ENCODE peak calls at places on chromosome 7, in seven cellular contexts. K is astrocyte, U is tibial nerve, O is uterus, N is adrenal gland, L is GM06990, I is transverse colon. A is an unnamed sample. For H3K36me3, the result is how much of the 10 kb centered on the place peaks cover.

GRCh38 chr7:917255-918117 is 37.0 kb downstream of the ADAP1 start:
- DNase-seq in O (no peak), U (no peak), N (no peak), K (no peak), L (no peak), I (peak), A (peak)

GRCh38 chr7:105691692-105692564 is 110.6 kb upstream of the EFCAB10 start:
- DNase-seq in O (peak), L (peak), K (peak), I (peak), N (peak), U (peak), A (peak)

GRCh38 chr7:40598915-40599314 is 464.1 kb downstream of the SUGCT start:
- DNase-seq in O (no peak), L (no peak), I (no peak), U (no peak), K (no peak), N (no peak), A (no peak)

GRCh38 chr7:100894860-100895700 is 608 bp downstream of the ACHE start:
- DNase-seq in K (no peak), L (no peak), I (peak), N (peak), O (peak), U (peak), A (peak)

GRCh38 chr7:142357953-142358520 is 100.2 kb upstream of the PRSS58 start:
- DNase-seq in O (no peak), I (peak), L (peak), K (peak), U (no peak), N (no peak), A (no peak)

GRCh38 chr7:17770710-17771375 is 169.5 kb downstream of the SNX13 start:
- DNase-seq in K (no peak), I (no peak), L (peak), N (no peak), O (no peak), U (no peak), A (no peak)

GRCh38 chr7:43884617-43885016 is 15.3 kb upstream of the MRPS24 start:
- DNase-seq in I (no peak), K (no peak), L (no peak), N (no peak), U (no peak), O (no peak), A (no peak)

GRCh38 chr7:67588631-67589030 is 592.0 kb downstream of the TYW1 start:
- DNase-seq in I (no peak), U (no peak), N (no peak), L (no peak), O (no peak), K (no peak), A (no peak)

GRCh38 chr7:137454169-137455166 is 110.9 kb upstream of the PTN start:
- DNase-seq in K (peak), O (peak), N (peak), U (no peak), I (peak), L (no peak), A (peak)

GRCh38 chr7:92778972-92779371 is 57.4 kb downstream of the CDK6 start:
- DNase-seq in U (peak), O (peak), L (peak), K (peak), N (peak), I (peak), A (no peak)
- TF ChIP-seq CTCF in U (no peak), O (no peak), L (peak), K (no peak), N (no peak), I (no peak), A (no peak)

DNA sequence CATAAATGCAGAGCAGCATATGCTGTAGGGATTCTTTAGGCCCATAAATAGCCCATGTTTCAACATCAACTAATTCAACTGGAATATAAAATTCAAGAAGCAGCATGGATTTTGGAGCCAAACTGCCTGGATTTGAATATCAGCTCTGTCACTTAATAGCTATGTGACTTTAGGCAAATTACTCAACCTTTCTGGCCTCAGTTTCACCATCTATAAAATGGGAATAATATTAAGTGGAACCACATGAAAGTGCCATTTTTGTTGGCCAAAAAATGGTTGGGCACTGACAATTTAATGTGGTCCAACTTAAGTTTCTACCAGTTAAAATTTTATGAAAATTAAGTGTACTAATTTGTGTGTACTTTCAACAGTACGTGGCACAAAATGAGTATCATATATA is 98.1 kb downstream of the GSAP start:
- DNase-seq in K (no peak), O (no peak), I (no peak), L (no peak), N (no peak), U (no peak), A (no peak)
- H3K36me3 ChIP-seq in K (under half), O (under half), I (under half), L (under half), N (under half), U (under half), A (under half)

GRCh38 chr7:127514499-127514898 is 70.9 kb downstream of the GCC1 start:
- DNase-seq in N (no peak), K (peak), U (no peak), I (no peak), O (no peak), L (no peak), A (no peak)
- TF ChIP-seq CTCF in N (no peak), K (peak), U (no peak), I (no peak), O (peak), L (peak), A (peak)

DNA sequence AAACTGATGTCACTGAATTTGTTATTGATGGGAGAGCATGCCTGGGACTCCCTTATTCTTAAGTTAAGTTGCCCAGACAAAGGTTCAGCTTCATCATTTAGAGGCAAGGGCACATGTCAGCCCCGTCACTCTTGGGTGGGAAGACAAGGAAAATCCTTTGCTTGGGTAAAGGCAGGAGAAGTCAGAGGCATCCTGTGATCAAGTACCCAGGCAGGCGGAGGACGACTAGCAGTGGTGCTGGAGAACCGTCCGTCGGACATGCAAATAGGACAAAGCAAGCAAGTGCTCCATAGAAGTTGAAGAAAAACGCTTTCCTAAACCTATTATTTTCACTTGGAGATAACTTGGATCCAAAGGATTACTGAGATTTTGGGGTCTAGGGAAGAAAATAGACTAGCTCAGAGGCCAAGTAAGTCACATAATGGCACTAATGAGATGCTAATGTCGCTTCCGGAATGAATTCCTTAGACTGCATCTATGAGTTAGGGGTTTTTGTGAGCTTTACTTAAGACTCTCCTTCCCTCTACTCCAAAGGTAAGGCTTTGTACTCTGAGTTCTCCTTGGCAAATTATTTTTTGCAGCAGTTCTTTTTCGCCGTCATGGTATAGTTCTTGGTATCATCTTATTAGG is 143.8 kb upstream of the KLF14 start:
- DNase-seq in N (no peak), L (no peak), O (no peak), K (no peak), U (no peak), I (no peak), A (no peak)
- H3K36me3 ChIP-seq in N (under half), L (under half), O (under half), K (half or more), U (under half), I (under half), A (half or more)

GRCh38 chr7:96709381-96710228 is at the start of gene SEM1:
- DNase-seq in O (peak), I (peak), K (peak), L (peak), U (peak), N (peak), A (peak)
- TF ChIP-seq CTCF in O (no peak), I (no peak), K (no peak), L (no peak), U (no peak), N (no peak), A (no peak)

GRCh38 chr7:130133029-130133774 is 62.9 kb downstream of the KLHDC10 start:
- DNase-seq in I (no peak), O (no peak), N (no peak), L (no peak), U (no peak), K (peak), A (no peak)

GRCh38 chr7:130131964-130132875 is 61.9 kb downstream of the KLHDC10 start:
- DNase-seq in K (no peak), U (no peak), N (no peak), L (no peak), I (no peak), O (no peak), A (no peak)

GRCh38 chr7:130134726-130135125 is 64.4 kb downstream of the KLHDC10 start:
- DNase-seq in K (no peak), L (no peak), O (no peak), I (no peak), N (no peak), U (no peak), A (no peak)

GRCh38 chr7:130135208-130136205 is 65.2 kb downstream of the KLHDC10 start:
- DNase-seq in I (no peak), U (no peak), L (no peak), N (peak), O (no peak), K (peak), A (no peak)

DNA sequence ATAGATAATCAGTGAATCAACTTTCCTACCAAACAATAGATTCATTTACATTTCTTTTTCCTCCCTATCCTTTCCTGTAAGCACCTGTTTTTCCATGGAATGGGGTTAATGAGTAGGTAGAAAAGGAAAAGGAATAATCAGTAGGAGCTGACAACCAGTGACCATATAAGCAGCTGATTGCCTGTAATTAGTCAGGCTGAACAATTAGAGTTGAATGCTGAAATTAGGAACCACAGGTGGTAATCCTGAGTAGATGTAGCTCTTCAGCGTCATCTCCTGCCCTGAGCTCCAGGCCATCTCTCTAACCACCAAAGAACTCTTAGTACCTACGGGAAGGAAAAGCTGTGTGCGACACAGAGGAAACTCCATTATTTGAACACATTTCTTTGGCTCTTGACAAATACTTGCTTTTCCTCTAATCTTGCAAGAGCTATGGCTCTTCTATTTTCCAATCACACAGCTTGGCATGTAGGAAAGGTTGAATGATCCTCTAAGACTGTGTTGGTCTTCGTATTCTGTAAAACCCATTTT is 63.8 kb downstream of the KLHDC10 start:
- DNase-seq in N (no peak), O (no peak), K (no peak), I (no peak), U (no peak), L (no peak), A (no peak)
- H3K36me3 ChIP-seq in N (under half), O (under half), K (under half), I (under half), U (under half), L (under half), A (half or more)